ENCODE peak calls at places on chromosome 7, in seven cellular contexts. R is hepatocyte, D is gastrocnemius medialis, Y is stomach, H is SJSA1, T is adrenal gland, X is adipocyte. B is an unnamed sample. For H3K9me3 and H3K4me1, the result is how much of the 10 kb centered on the place peaks cover.

GRCh38 chr7:132279718-132280117 is 296.6 kb downstream of the PLXNA4 start:
- DNase-seq in R (no peak), D (no peak), Y (no peak), H (no peak), T (no peak), X (no peak), B (no peak)

GRCh38 chr7:140674356-140674800 is 1.6 kb downstream of the ADCK2 start:
- DNase-seq in R (no peak), D (no peak), Y (peak), H (no peak), T (no peak), X (no peak), B (no peak)

GRCh38 chr7:71414490-71414889 is 282.5 kb downstream of the GALNT17 start:
- DNase-seq in R (no peak), D (no peak), Y (no peak), H (no peak), T (no peak), X (no peak), B (no peak)

GRCh38 chr7:46850563-46851325 is 731.2 kb downstream of the TNS3 start:
- DNase-seq in R (no peak), D (no peak), Y (no peak), H (peak), T (no peak), X (no peak), B (no peak)

GRCh38 chr7:92614586-92615237 is 24.5 kb upstream of the FAM133B start:
- DNase-seq in R (peak), D (no peak), Y (no peak), H (no peak), T (peak), X (no peak), B (no peak)

GRCh38 chr7:135748770-135749169 is at the start of gene FAM180A:
- DNase-seq in R (no peak), D (peak), Y (no peak), H (no peak), T (no peak), X (peak), B (no peak)

GRCh38 chr7:23712368-23713284 is 2.6 kb downstream of the STK31 start:
- DNase-seq in R (peak), D (no peak), Y (no peak), H (peak), T (no peak), X (peak), B (no peak)

GRCh38 chr7:92808006-92808405 is 28.4 kb downstream of the CDK6 start:
- DNase-seq in R (no peak), D (no peak), Y (no peak), H (no peak), T (no peak), X (peak), B (no peak)

GRCh38 chr7:43905954-43906326 is 456 bp downstream of the URGCP start:
- DNase-seq in R (peak), D (no peak), Y (peak), H (peak), T (peak), X (peak), B (no peak)

GRCh38 chr7:2476776-2477446 is 713 bp upstream of the GRIFIN start:
- DNase-seq in R (no peak), D (no peak), Y (no peak), H (no peak), T (no peak), X (no peak), B (no peak)

GRCh38 chr7:155590215-155591023 is 44.1 kb upstream of the CNPY1 start:
- DNase-seq in R (peak), D (no peak), Y (peak), H (no peak), T (peak), X (no peak), B (no peak)

GRCh38 chr7:81232084-81232799 is 313.4 kb upstream of the SEMA3C start:
- DNase-seq in R (no peak), D (peak), Y (peak), H (no peak), T (no peak), X (no peak), B (no peak)

GRCh38 chr7:11266101-11266500 is 292.4 kb downstream of the PHF14 start:
- DNase-seq in R (no peak), D (no peak), Y (no peak), H (no peak), T (no peak), X (no peak), B (no peak)

GRCh38 chr7:130473289-130473688 is 18.6 kb upstream of the MEST start:
- DNase-seq in R (no peak), D (no peak), Y (no peak), H (no peak), T (no peak), X (no peak), B (no peak)

GRCh38 chr7:151091431-151091830 is 5.2 kb downstream of the AGAP3 start:
- DNase-seq in R (peak), D (no peak), Y (no peak), H (no peak), T (peak), X (peak), B (no peak)

GRCh38 chr7:82805527-82805960 is 357.1 kb downstream of the PCLO start:
- DNase-seq in R (no peak), D (no peak), Y (no peak), H (peak), T (no peak), X (peak), B (no peak)

GRCh38 chr7:44768663-44769361 is 20.2 kb downstream of the ZMIZ2 start:
- DNase-seq in R (no peak), D (no peak), Y (no peak), H (no peak), T (no peak), X (no peak), B (no peak)

GRCh38 chr7:128005117-128005516 is 26.1 kb downstream of the LRRC4 start:
- DNase-seq in R (no peak), D (no peak), Y (no peak), H (no peak), T (no peak), X (no peak), B (no peak)

GRCh38 chr7:123410273-123410928 is 124.0 kb downstream of the IQUB start:
- DNase-seq in R (peak), D (peak), Y (no peak), H (peak), T (peak), X (peak), B (no peak)

GRCh38 chr7:32890010-32890552 is 1.5 kb downstream of the KBTBD2 start:
- DNase-seq in R (peak), D (no peak), Y (no peak), H (peak), T (no peak), X (peak), B (no peak)

GRCh38 chr7:8762803-8763202 is 329.4 kb downstream of the NXPH1 start:
- DNase-seq in R (no peak), D (no peak), Y (no peak), H (no peak), T (no peak), X (no peak), B (no peak)

GRCh38 chr7:29607889-29608288 is 44.3 kb downstream of the PRR15 start:
- DNase-seq in R (peak), D (no peak), Y (peak), H (peak), T (no peak), X (peak), B (no peak)

GRCh38 chr7:81725496-81726117 is 44.2 kb downstream of the HGF start:
- DNase-seq in R (peak), D (no peak), Y (no peak), H (peak), T (no peak), X (peak), B (no peak)

GRCh38 chr7:73313521-73313906 is 4.9 kb upstream of the NSUN5 start:
- DNase-seq in R (no peak), D (no peak), Y (no peak), H (no peak), T (no peak), X (no peak), B (no peak)

GRCh38 chr7:37180828-37181549 is 267.7 kb downstream of the ELMO1 start:
- DNase-seq in R (no peak), D (no peak), Y (no peak), H (no peak), T (no peak), X (no peak), B (no peak)

GRCh38 chr7:112986256-112987031 is 100.2 kb downstream of the GPR85 start:
- DNase-seq in R (no peak), D (no peak), Y (no peak), H (peak), T (no peak), X (peak), B (no peak)

GRCh38 chr7:38223311-38223710 is 45.3 kb downstream of the STARD3NL start:
- DNase-seq in R (no peak), D (no peak), Y (no peak), H (no peak), T (no peak), X (no peak), B (no peak)

GRCh38 chr7:98902523-98902922 is 24.2 kb downstream of the TRRAP start:
- DNase-seq in R (no peak), D (no peak), Y (no peak), H (no peak), T (no peak), X (no peak), B (no peak)

GRCh38 chr7:32163141-32163806 is 93.1 kb upstream of the PDE1C start:
- DNase-seq in R (no peak), D (peak), Y (no peak), H (peak), T (no peak), X (peak), B (no peak)

GRCh38 chr7:47539398-47540052 is 42.4 kb downstream of the TNS3 start:
- DNase-seq in R (peak), D (no peak), Y (no peak), H (peak), T (no peak), X (peak), B (no peak)

GRCh38 chr7:135385209-135385608 is 124.7 kb downstream of the CNOT4 start:
- DNase-seq in R (peak), D (no peak), Y (no peak), H (no peak), T (no peak), X (peak), B (no peak)

GRCh38 chr7:22695476-22696132 is 31.4 kb upstream of the IL6 start:
- DNase-seq in R (no peak), D (no peak), Y (no peak), H (no peak), T (no peak), X (no peak), B (no peak)

GRCh38 chr7:90948085-90948484 is 316.1 kb upstream of the FZD1 start:
- DNase-seq in R (no peak), D (no peak), Y (no peak), H (no peak), T (no peak), X (no peak), B (no peak)
- H3K9me3 ChIP-seq in R (under half), D (under half), Y (under half), H (under half), T (under half), X (under half), B (under half)

DNA sequence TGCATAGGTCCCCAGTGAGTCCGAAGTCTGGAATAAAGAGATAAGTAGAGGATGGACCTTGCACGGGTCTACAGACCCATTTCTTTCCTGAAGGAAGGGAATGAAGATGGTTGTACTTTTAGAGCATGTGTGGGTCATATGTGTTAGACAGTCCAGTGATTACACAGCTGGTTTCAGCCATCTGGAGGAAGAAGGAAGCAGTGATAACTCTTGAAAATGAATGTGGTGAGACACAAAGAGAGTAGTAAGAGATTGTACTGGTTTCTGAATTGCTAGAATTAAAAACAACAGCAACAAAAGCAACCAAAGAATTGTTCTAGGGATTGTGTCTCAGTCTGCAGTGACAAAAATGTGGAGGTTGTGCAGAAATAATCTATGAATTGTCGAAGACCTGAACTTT is 258.9 kb downstream of the SUGCT start:
- DNase-seq in R (no peak), D (no peak), Y (no peak), H (no peak), T (no peak), X (no peak), B (no peak)
- H3K4me1 ChIP-seq in R (under half), D (under half), Y (under half), H (under half), T (under half), X (under half), B (under half)

GRCh38 chr7:100801833-100802568 is 25.3 kb downstream of the EPHB4 start:
- DNase-seq in R (peak), D (no peak), Y (peak), H (peak), T (peak), X (peak), B (no peak)
- H3K4me3 ChIP-seq in R (no peak), D (no peak), Y (no peak), H (no peak), T (no peak), X (no peak), B (no peak)

GRCh38 chr7:159328096-159328495 is 183.4 kb upstream of the VIPR2 start:
- DNase-seq in R (no peak), D (no peak), Y (no peak), H (no peak), T (no peak), X (no peak), B (no peak)

GRCh38 chr7:159329979-159330378 is 185.3 kb upstream of the VIPR2 start:
- DNase-seq in R (no peak), D (no peak), Y (no peak), H (no peak), T (no peak), X (no peak), B (no peak)
- H3K9me3 ChIP-seq in R (under half), D (under half), Y (under half), H (under half), T (under half), X (under half), B (under half)